ENCODE peak calls at places on chromosomes 16 and 17, in ten cellular contexts. S, U, M, N, Z, B, P, D, E and Y are unnamed samples.

GRCh38 chr17:2563061-2563460 is 30.4 kb upstream of the PAFAH1B1 start:
- DNase-seq in D (no peak), U (no peak), M (no peak), P (peak; percentile 95), N (no peak), Z (no peak), B (no peak), E (no peak), S (no peak), Y (peak; percentile 57)

GRCh38 chr16:27840311-27841060 is 223.0 kb downstream of the GSG1L start:
- DNase-seq in E (no peak), N (no peak), D (no peak), Z (no peak), P (no peak), M (no peak), U (no peak), S (no peak), B (no peak), Y (no peak)

GRCh38 chr17:68238894-68239293 is 8.9 kb upstream of the AMZ2 start:
- DNase-seq in S (no peak), E (no peak), U (no peak), B (no peak), P (no peak), M (no peak), N (no peak), Z (no peak), D (no peak), Y (no peak)

GRCh38 chr16:51971184-51971583 is 575.8 kb downstream of the TOX3 start:
- DNase-seq in P (no peak), N (peak; percentile 13), U (no peak), B (peak; percentile 71), S (no peak), E (peak; percentile 54), M (peak; percentile 38), Z (peak; percentile 30), D (no peak), Y (no peak)

GRCh38 chr17:81832608-81833159 is 407 bp downstream of the MCRIP1 start:
- DNase-seq in N (no peak), M (no peak), Z (no peak), U (no peak), E (no peak), D (no peak), B (peak; percentile 75), P (no peak), S (no peak), Y (no peak)

GRCh38 chr17:41326173-41327145 is 10.9 kb upstream of the KRTAP17-1 start:
- DNase-seq in B (no peak), E (no peak), D (no peak), U (no peak), N (no peak), P (no peak), M (no peak), S (no peak), Z (no peak), Y (no peak)

GRCh38 chr16:79013004-79013403 is 587.5 kb downstream of the MAF start:
- DNase-seq in B (no peak), U (no peak), P (no peak), M (no peak), N (no peak), Z (no peak), D (no peak), S (no peak), E (no peak), Y (no peak)

GRCh38 chr17:45104497-45104896 is 27.8 kb downstream of the PLCD3 start:
- DNase-seq in S (no peak), N (no peak), M (no peak), D (no peak), B (no peak), E (no peak), Z (no peak), P (no peak), U (no peak), Y (no peak)

GRCh38 chr16:83606486-83607030 is 201.2 kb upstream of the HSBP1 start:
- DNase-seq in P (no peak), U (no peak), E (no peak), B (no peak), Z (no peak), N (peak; percentile 8), D (no peak), M (no peak), S (no peak), Y (no peak)

GRCh38 chr16:65394306-65394705 is 272.4 kb upstream of the CDH11 start:
- DNase-seq in N (no peak), S (no peak), B (no peak), P (no peak), Z (no peak), M (no peak), U (no peak), D (no peak), E (no peak), Y (no peak)

GRCh38 chr16:49855280-49855821 is 561 bp downstream of the ZNF423 start:
- DNase-seq in Z (peak; percentile 88), D (peak; percentile 87), U (no peak), N (peak; percentile 31), B (peak; percentile 68), P (no peak), M (peak; percentile 79), E (peak; percentile 82), S (peak; percentile 4), Y (peak; percentile 84)

GRCh38 chr16:81996664-81997529 is 14.4 kb downstream of the SDR42E1 start:
- DNase-seq in Z (no peak), M (no peak), B (peak; percentile 90), S (no peak), D (peak; percentile 25), E (peak; percentile 33), N (peak; percentile 51), P (no peak), U (no peak), Y (no peak)

GRCh38 chr17:21357696-21358095 is 18.5 kb upstream of the KCNJ12 start:
- DNase-seq in N (no peak), E (no peak), P (no peak), D (no peak), Z (no peak), M (no peak), U (no peak), S (no peak), B (no peak), Y (no peak)
- H3K27ac ChIP-seq in N (no peak overlapping the region), E (no peak overlapping the region), P (no peak overlapping the region), D (no peak overlapping the region), Z (no peak overlapping the region), M (no peak overlapping the region), U (no peak overlapping the region), S (no peak overlapping the region), B (no peak overlapping the region), Y (no peak overlapping the region)

DNA sequence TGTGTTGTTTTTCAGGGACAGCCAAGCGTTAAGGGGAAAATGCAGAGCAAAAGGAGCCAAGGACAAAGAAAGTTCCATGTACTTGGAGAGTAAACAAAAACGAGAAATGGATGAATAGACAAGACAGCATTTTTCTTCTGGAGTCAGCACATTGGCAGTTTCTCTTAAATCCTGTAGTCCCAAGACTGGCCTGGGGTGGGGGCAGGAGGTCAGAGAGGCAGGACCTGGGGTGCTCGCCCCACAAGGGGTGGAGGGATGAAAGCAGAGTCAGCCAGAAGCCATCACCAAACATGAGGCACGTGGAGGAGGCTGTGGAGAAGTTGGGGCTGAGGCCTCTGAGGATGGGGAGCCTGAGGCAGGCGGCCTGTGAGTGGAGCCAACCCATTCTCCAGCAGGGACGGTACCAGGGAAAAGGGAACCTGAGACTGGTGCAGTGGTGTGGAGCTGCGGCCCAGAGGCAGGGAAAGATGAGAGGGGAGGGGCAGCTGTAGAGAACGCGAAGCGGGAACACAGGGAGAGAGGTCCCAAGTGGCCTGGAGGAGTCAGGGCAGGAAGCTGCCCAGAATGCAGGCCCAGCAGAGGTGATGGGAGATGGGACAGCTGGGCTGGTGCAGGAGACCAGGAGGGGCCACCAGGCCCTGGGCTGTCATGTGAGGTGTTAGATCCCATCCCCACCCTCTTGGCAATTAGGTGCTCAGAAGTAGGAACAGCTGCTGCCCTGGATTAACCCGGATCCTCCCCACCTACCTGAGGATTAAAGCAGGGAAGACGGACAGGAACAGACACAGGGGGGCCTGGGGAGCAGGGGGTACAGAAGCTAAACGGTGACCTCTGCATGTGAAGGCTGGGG is 3.3 kb downstream of the TLCD3B start:
- DNase-seq in P (no peak), M (no peak), U (no peak), Z (no peak), S (no peak), E (no peak), B (no peak), D (no peak), N (no peak), Y (no peak)
- H3K27ac ChIP-seq in P (no peak overlapping the region), M (no peak overlapping the region), U (no peak overlapping the region), Z (no peak overlapping the region), S (no peak overlapping the region), E (no peak overlapping the region), B (no peak overlapping the region), D (no peak overlapping the region), N (no peak overlapping the region), Y (no peak overlapping the region)

DNA sequence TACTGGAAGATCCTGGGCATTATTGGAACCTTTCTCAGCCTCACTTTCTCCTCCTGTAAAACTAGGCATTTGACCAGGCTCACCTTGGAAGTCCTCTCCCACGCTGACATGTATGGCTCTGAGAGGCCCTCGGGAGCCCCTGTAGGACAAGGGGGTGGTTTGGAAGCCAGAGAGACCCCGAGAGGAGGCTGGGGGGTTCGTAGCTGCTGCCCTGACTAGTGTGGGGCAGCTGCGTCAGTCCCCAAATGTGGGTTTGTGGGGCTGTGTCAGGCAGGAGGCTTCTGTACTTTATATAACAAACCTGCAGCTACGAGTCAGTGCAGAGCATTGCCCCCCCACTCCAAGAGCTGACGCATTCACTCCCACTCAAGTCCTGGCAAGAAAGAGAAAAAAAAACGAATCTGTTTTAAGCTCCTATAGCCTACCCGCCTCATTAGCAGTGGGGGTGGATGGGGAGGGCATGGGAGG is 1.8 kb downstream of the CX3CL1 start:
- DNase-seq in Z (no peak), M (no peak), U (peak; percentile 34), E (no peak), N (no peak), B (peak; percentile 49), S (no peak), D (peak; percentile 54), P (no peak), Y (peak; percentile 46)
- H3K27ac ChIP-seq in Z (peak overlapping the region; percentile 72), M (no peak overlapping the region), U (peak overlapping the region; percentile 98), E (no peak overlapping the region), N (peak overlapping the region; percentile 80), B (no peak overlapping the region), S (no peak overlapping the region), D (peak overlapping the region; percentile 81), P (peak overlapping the region; percentile 50), Y (peak overlapping the region; percentile 90)

DNA sequence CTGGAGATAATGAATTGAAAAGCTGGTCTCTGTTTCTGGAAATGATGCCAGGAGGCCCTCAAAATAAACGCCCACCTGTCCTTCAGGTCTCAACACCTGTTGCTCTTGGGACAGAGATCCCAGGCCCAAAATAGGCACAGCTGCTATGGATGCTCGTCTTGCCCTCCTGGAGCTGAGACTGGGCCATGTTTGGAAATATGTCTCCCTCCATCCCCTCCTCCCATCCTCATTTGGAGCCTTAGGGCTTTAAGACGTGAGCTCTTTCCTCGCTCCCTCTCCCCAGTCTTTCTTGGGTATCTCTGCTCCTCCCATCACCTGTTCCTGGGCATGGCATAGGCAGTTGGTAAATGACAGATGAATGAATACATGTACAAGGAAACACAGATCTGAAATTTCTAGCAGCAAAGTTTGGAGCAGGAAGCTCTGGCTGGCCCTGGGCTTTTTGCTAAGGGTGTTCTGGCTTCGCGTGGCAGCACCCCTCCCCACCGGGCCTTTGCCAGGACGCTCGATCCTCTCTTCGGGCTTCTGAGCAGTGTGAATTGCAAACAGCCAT is 33.2 kb downstream of the MYH3 start:
- DNase-seq in S (no peak), U (no peak), B (no peak), E (no peak), D (no peak), Z (no peak), N (no peak), M (no peak), P (no peak), Y (no peak)
- H3K27ac ChIP-seq in S (no peak overlapping the region), U (no peak overlapping the region), B (no peak overlapping the region), E (no peak overlapping the region), D (no peak overlapping the region), Z (no peak overlapping the region), N (no peak overlapping the region), M (no peak overlapping the region), P (peak overlapping the region; percentile 87), Y (peak overlapping the region; percentile 44)